ENCODE peak calls at places on chromosomes 3 and 15, in five cellular contexts. One of them, this sample, is unnamed.

GRCh38 chr15:62068787-62069170 is 2.0 kb downstream of the C2CD4A start:
- DNase-seq in heart left ventricle: no peak
- DNase-seq in AG04450: no peak
- DNase-seq in neural crest cell: no peak
- DNase-seq in hippocampal formation: no peak
- DNase-seq in this sample: peak

GRCh38 chr3:143831208-143831607 is 17.1 kb downstream of the SLC9A9 start:
- DNase-seq in AG04450: no peak
- DNase-seq in hippocampal formation: no peak
- DNase-seq in neural crest cell: no peak
- DNase-seq in heart left ventricle: no peak
- DNase-seq in this sample: peak

GRCh38 chr15:61518191-61518950 is 289.3 kb upstream of the RORA start:
- DNase-seq in neural crest cell: no peak
- DNase-seq in heart left ventricle: no peak
- DNase-seq in AG04450: no peak
- DNase-seq in hippocampal formation: no peak
- DNase-seq in this sample: no peak

GRCh38 chr3:152317956-152318355 is 49.2 kb downstream of the MBNL1 start:
- DNase-seq in hippocampal formation: no peak
- DNase-seq in neural crest cell: no peak
- DNase-seq in heart left ventricle: no peak
- DNase-seq in AG04450: no peak
- DNase-seq in this sample: no peak

GRCh38 chr3:66898155-66898554 is 100.0 kb upstream of the KBTBD8 start:
- DNase-seq in heart left ventricle: no peak
- DNase-seq in AG04450: no peak
- DNase-seq in neural crest cell: no peak
- DNase-seq in hippocampal formation: no peak
- DNase-seq in this sample: no peak

GRCh38 chr15:57323806-57324589 is 52.3 kb upstream of the CGNL1 start:
- DNase-seq in hippocampal formation: no peak
- DNase-seq in heart left ventricle: no peak
- DNase-seq in AG04450: no peak
- DNase-seq in neural crest cell: no peak
- DNase-seq in this sample: peak

GRCh38 chr3:52528596-52529375 is 4.9 kb downstream of the NT5DC2 start:
- DNase-seq in heart left ventricle: peak
- DNase-seq in AG04450: no peak
- DNase-seq in neural crest cell: no peak
- DNase-seq in hippocampal formation: no peak
- DNase-seq in this sample: no peak

GRCh38 chr3:10287936-10288574 is 4.7 kb downstream of the GHRL start:
- DNase-seq in hippocampal formation: no peak
- DNase-seq in neural crest cell: no peak
- DNase-seq in heart left ventricle: no peak
- DNase-seq in AG04450: no peak
- DNase-seq in this sample: no peak

GRCh38 chr15:28942046-28942445 is 56.3 kb downstream of the APBA2 start:
- DNase-seq in AG04450: no peak
- DNase-seq in hippocampal formation: no peak
- DNase-seq in neural crest cell: no peak
- DNase-seq in heart left ventricle: no peak
- DNase-seq in this sample: no peak

GRCh38 chr3:134029256-134029733 is 430 bp downstream of the SLCO2A1 start:
- DNase-seq in AG04450: no peak
- DNase-seq in neural crest cell: no peak
- DNase-seq in heart left ventricle: no peak
- DNase-seq in hippocampal formation: no peak
- DNase-seq in this sample: no peak

GRCh38 chr3:137191133-137191923 is 233.5 kb downstream of the IL20RB start:
- DNase-seq in AG04450: no peak
- DNase-seq in neural crest cell: no peak
- DNase-seq in heart left ventricle: no peak
- DNase-seq in hippocampal formation: no peak
- DNase-seq in this sample: no peak

GRCh38 chr3:72270072-72270611 is 485.2 kb upstream of the PROK2 start:
- DNase-seq in heart left ventricle: peak
- DNase-seq in AG04450: peak
- DNase-seq in hippocampal formation: no peak
- DNase-seq in neural crest cell: no peak
- DNase-seq in this sample: peak

GRCh38 chr3:148737104-148737525 is 39.4 kb downstream of the AGTR1 start:
- DNase-seq in AG04450: no peak
- DNase-seq in neural crest cell: no peak
- DNase-seq in heart left ventricle: no peak
- DNase-seq in hippocampal formation: no peak
- DNase-seq in this sample: no peak

GRCh38 chr3:126468028-126468891 is 7.4 kb downstream of the ZXDC start:
- DNase-seq in AG04450: no peak
- DNase-seq in neural crest cell: no peak
- DNase-seq in hippocampal formation: no peak
- DNase-seq in heart left ventricle: no peak
- DNase-seq in this sample: no peak

GRCh38 chr3:65851827-65852226 is 186.9 kb downstream of the MAGI1 start:
- DNase-seq in neural crest cell: no peak
- DNase-seq in hippocampal formation: no peak
- DNase-seq in AG04450: peak
- DNase-seq in heart left ventricle: no peak
- DNase-seq in this sample: no peak

GRCh38 chr3:177468816-177469590 is 271.7 kb upstream of the TBL1XR1 start:
- DNase-seq in neural crest cell: no peak
- DNase-seq in AG04450: no peak
- DNase-seq in heart left ventricle: no peak
- DNase-seq in hippocampal formation: no peak
- DNase-seq in this sample: no peak

GRCh38 chr3:30372837-30373236 is 233.6 kb upstream of the TGFBR2 start:
- DNase-seq in hippocampal formation: no peak
- DNase-seq in AG04450: no peak
- DNase-seq in neural crest cell: no peak
- DNase-seq in heart left ventricle: no peak
- DNase-seq in this sample: no peak

GRCh38 chr3:51311055-51311454 is 74.0 kb upstream of the MANF start:
- DNase-seq in AG04450: peak
- DNase-seq in hippocampal formation: no peak
- DNase-seq in neural crest cell: no peak
- DNase-seq in heart left ventricle: no peak
- DNase-seq in this sample: no peak

GRCh38 chr3:192830279-192831110 is 87.2 kb downstream of the MB21D2 start:
- DNase-seq in neural crest cell: no peak
- DNase-seq in AG04450: no peak
- DNase-seq in hippocampal formation: no peak
- DNase-seq in heart left ventricle: no peak
- DNase-seq in this sample: no peak

GRCh38 chr15:81939604-81940440 is 106.0 kb downstream of the MEX3B start:
- DNase-seq in hippocampal formation: no peak
- DNase-seq in heart left ventricle: no peak
- DNase-seq in AG04450: peak
- DNase-seq in neural crest cell: peak
- DNase-seq in this sample: peak

GRCh38 chr3:81544385-81544784 is 217.1 kb downstream of the GBE1 start:
- DNase-seq in hippocampal formation: no peak
- DNase-seq in AG04450: no peak
- DNase-seq in heart left ventricle: no peak
- DNase-seq in neural crest cell: no peak
- DNase-seq in this sample: no peak

GRCh38 chr3:160016972-160017371 is 28.3 kb downstream of the IL12A start:
- DNase-seq in AG04450: no peak
- DNase-seq in heart left ventricle: no peak
- DNase-seq in hippocampal formation: no peak
- DNase-seq in neural crest cell: no peak
- DNase-seq in this sample: no peak

GRCh38 chr15:45906230-45906629 is 271.4 kb downstream of the SQOR start:
- DNase-seq in heart left ventricle: no peak
- DNase-seq in hippocampal formation: no peak
- DNase-seq in neural crest cell: no peak
- DNase-seq in AG04450: no peak
- DNase-seq in this sample: no peak

GRCh38 chr15:85485956-85486567 is 105.7 kb downstream of the AKAP13 start:
- DNase-seq in neural crest cell: peak
- DNase-seq in hippocampal formation: no peak
- DNase-seq in AG04450: peak
- DNase-seq in heart left ventricle: no peak
- DNase-seq in this sample: peak

GRCh38 chr3:164791263-164791662 is 287.0 kb downstream of the SI start:
- DNase-seq in AG04450: no peak
- DNase-seq in hippocampal formation: no peak
- DNase-seq in heart left ventricle: no peak
- DNase-seq in neural crest cell: no peak
- DNase-seq in this sample: no peak

GRCh38 chr3:374459-374858 is 177.9 kb downstream of the CHL1 start:
- DNase-seq in AG04450: no peak
- DNase-seq in heart left ventricle: no peak
- DNase-seq in neural crest cell: no peak
- DNase-seq in hippocampal formation: no peak
- DNase-seq in this sample: no peak

GRCh38 chr3:136149569-136150136 is 46.5 kb downstream of the MSL2 start:
- DNase-seq in hippocampal formation: no peak
- DNase-seq in AG04450: no peak
- DNase-seq in neural crest cell: no peak
- DNase-seq in heart left ventricle: no peak
- DNase-seq in this sample: no peak

GRCh38 chr3:43023766-43024165 is 44.7 kb downstream of the GASK1A start:
- DNase-seq in AG04450: no peak
- DNase-seq in neural crest cell: no peak
- DNase-seq in heart left ventricle: no peak
- DNase-seq in hippocampal formation: no peak
- DNase-seq in this sample: no peak

GRCh38 chr15:31158858-31159569 is 57.5 kb upstream of the TRPM1 start:
- DNase-seq in AG04450: no peak
- DNase-seq in hippocampal formation: no peak
- DNase-seq in heart left ventricle: no peak
- DNase-seq in neural crest cell: no peak
- DNase-seq in this sample: no peak

GRCh38 chr3:159858650-159859049 is 130.0 kb upstream of the IL12A start:
- DNase-seq in heart left ventricle: no peak
- DNase-seq in hippocampal formation: no peak
- DNase-seq in neural crest cell: no peak
- DNase-seq in AG04450: no peak
- DNase-seq in this sample: no peak

GRCh38 chr3:49007771-49008528 is 759 bp downstream of the WDR6 start:
- DNase-seq in AG04450: peak
- DNase-seq in hippocampal formation: peak
- DNase-seq in neural crest cell: peak
- DNase-seq in heart left ventricle: peak
- DNase-seq in this sample: no peak

GRCh38 chr15:40323953-40324937 is 753 bp downstream of the INAFM2 start:
- DNase-seq in neural crest cell: no peak
- DNase-seq in AG04450: no peak
- DNase-seq in heart left ventricle: peak
- DNase-seq in hippocampal formation: peak
- DNase-seq in this sample: no peak

GRCh38 chr15:42037650-42038049 is 16.8 kb upstream of the PLA2G4E start:
- DNase-seq in heart left ventricle: no peak
- DNase-seq in hippocampal formation: no peak
- DNase-seq in AG04450: no peak
- DNase-seq in neural crest cell: no peak
- DNase-seq in this sample: no peak

GRCh38 chr3:57647292-57647940 is 45.5 kb downstream of the DENND6A start:
- DNase-seq in AG04450: no peak
- DNase-seq in neural crest cell: no peak
- DNase-seq in hippocampal formation: no peak
- DNase-seq in heart left ventricle: no peak
- DNase-seq in this sample: no peak